ENCODE peak calls at places on chromosomes 16 and 17, in six cellular contexts. One of them, this sample, is unnamed.

GRCh38 chr16:65142276-65142675 is 20.4 kb upstream of the CDH11 start:
- DNase-seq in GM23338: no peak
- DNase-seq in cardiac fibroblast: peak; percentile 10
- DNase-seq in GM12865: no peak
- DNase-seq in GM20000: no peak
- DNase-seq in uterus: no peak
- DNase-seq in this sample: no peak

GRCh38 chr17:76014100-76014924 is 12.8 kb downstream of the EVPL start:
- DNase-seq in uterus: peak; percentile 66
- DNase-seq in GM12865: peak; percentile 87
- DNase-seq in GM23338: peak; percentile 96
- DNase-seq in GM20000: peak; percentile 95
- DNase-seq in cardiac fibroblast: peak; percentile 70
- DNase-seq in this sample: peak; percentile 95

GRCh38 chr17:78479369-78479768 is 97.8 kb downstream of the DNAH17 start:
- DNase-seq in GM23338: no peak
- DNase-seq in cardiac fibroblast: no peak
- DNase-seq in uterus: no peak
- DNase-seq in GM20000: no peak
- DNase-seq in GM12865: no peak
- DNase-seq in this sample: no peak

GRCh38 chr17:44069974-44070454 is 521 bp upstream of the G6PC3 start:
- DNase-seq in GM20000: no peak
- DNase-seq in GM12865: no peak
- DNase-seq in GM23338: peak; percentile 60
- DNase-seq in uterus: no peak
- DNase-seq in cardiac fibroblast: peak; percentile 18
- DNase-seq in this sample: no peak

GRCh38 chr16:785563-786535 is 2.3 kb downstream of the RPUSD1 start:
- DNase-seq in GM23338: peak; percentile 93
- DNase-seq in cardiac fibroblast: peak; percentile 61
- DNase-seq in uterus: peak; percentile 37
- DNase-seq in GM12865: peak; percentile 74
- DNase-seq in GM20000: peak; percentile 88
- DNase-seq in this sample: peak; percentile 84

GRCh38 chr17:50037321-50038107 is 18.4 kb upstream of the ITGA3 start:
- DNase-seq in GM20000: no peak
- DNase-seq in GM23338: no peak
- DNase-seq in GM12865: no peak
- DNase-seq in cardiac fibroblast: peak; percentile 84
- DNase-seq in uterus: peak; percentile 78
- DNase-seq in this sample: peak; percentile 21

GRCh38 chr17:47280072-47280811 is 26.6 kb downstream of the ITGB3 start:
- DNase-seq in GM12865: no peak
- DNase-seq in GM23338: no peak
- DNase-seq in uterus: no peak
- DNase-seq in GM20000: no peak
- DNase-seq in cardiac fibroblast: peak; percentile 67
- DNase-seq in this sample: no peak

GRCh38 chr17:61260061-61260797 is 139.4 kb upstream of the TBX2 start:
- DNase-seq in GM20000: no peak
- DNase-seq in GM23338: no peak
- DNase-seq in uterus: no peak
- DNase-seq in cardiac fibroblast: peak; percentile 71
- DNase-seq in GM12865: no peak
- DNase-seq in this sample: no peak

GRCh38 chr16:25838724-25839186 is 147.0 kb downstream of the HS3ST4 start:
- DNase-seq in GM23338: peak; percentile 90
- DNase-seq in GM20000: peak; percentile 29
- DNase-seq in GM12865: peak; percentile 52
- DNase-seq in uterus: no peak
- DNase-seq in cardiac fibroblast: peak; percentile 62
- DNase-seq in this sample: peak; percentile 22

GRCh38 chr16:24853830-24854229 is 8.1 kb downstream of the SLC5A11 start:
- DNase-seq in GM23338: peak; percentile 28
- DNase-seq in GM20000: no peak
- DNase-seq in uterus: peak; percentile 27
- DNase-seq in GM12865: no peak
- DNase-seq in cardiac fibroblast: peak; percentile 59
- DNase-seq in this sample: no peak

GRCh38 chr16:47309581-47310312 is 151.1 kb downstream of the ITFG1 start:
- DNase-seq in GM20000: no peak
- DNase-seq in GM23338: no peak
- DNase-seq in uterus: no peak
- DNase-seq in cardiac fibroblast: no peak
- DNase-seq in GM12865: no peak
- DNase-seq in this sample: no peak

GRCh38 chr16:67644038-67644437 is 906 bp upstream of the CARMIL2 start:
- DNase-seq in GM23338: no peak
- DNase-seq in GM20000: peak; percentile 32
- DNase-seq in GM12865: no peak
- DNase-seq in uterus: no peak
- DNase-seq in cardiac fibroblast: no peak
- DNase-seq in this sample: peak; percentile 34

GRCh38 chr17:81000631-81001357 is 9.2 kb downstream of the CHMP6 start:
- DNase-seq in GM23338: no peak
- DNase-seq in GM20000: peak; percentile 26
- DNase-seq in cardiac fibroblast: no peak
- DNase-seq in GM12865: no peak
- DNase-seq in uterus: no peak
- DNase-seq in this sample: peak; percentile 30

GRCh38 chr17:82200743-82201497 is 11.7 kb downstream of the CCDC57 start:
- DNase-seq in GM20000: no peak
- DNase-seq in uterus: no peak
- DNase-seq in GM12865: no peak
- DNase-seq in GM23338: no peak
- DNase-seq in cardiac fibroblast: no peak
- DNase-seq in this sample: no peak

GRCh38 chr16:1331712-1332617 is 1.5 kb upstream of the BAIAP3 start:
- DNase-seq in GM20000: peak; percentile 93
- DNase-seq in GM12865: peak; percentile 94
- DNase-seq in GM23338: peak; percentile 99
- DNase-seq in cardiac fibroblast: peak; percentile 84
- DNase-seq in uterus: no peak
- DNase-seq in this sample: peak; percentile 93

GRCh38 chr16:87698676-87699179 is 67.1 kb downstream of the KLHDC4 start:
- DNase-seq in cardiac fibroblast: no peak
- DNase-seq in GM12865: peak; percentile 63
- DNase-seq in GM20000: peak; percentile 71
- DNase-seq in uterus: no peak
- DNase-seq in GM23338: no peak
- DNase-seq in this sample: no peak

GRCh38 chr17:48296453-48296852 is 133.6 kb downstream of the SKAP1 start:
- DNase-seq in GM20000: no peak
- DNase-seq in cardiac fibroblast: no peak
- DNase-seq in GM23338: no peak
- DNase-seq in GM12865: no peak
- DNase-seq in uterus: no peak
- DNase-seq in this sample: no peak

GRCh38 chr17:68461122-68461539 is 3.8 kb upstream of the WIPI1 start:
- DNase-seq in GM20000: no peak
- DNase-seq in cardiac fibroblast: no peak
- DNase-seq in GM23338: no peak
- DNase-seq in uterus: no peak
- DNase-seq in GM12865: peak; percentile 72
- DNase-seq in this sample: no peak

GRCh38 chr17:73369126-73369525 is 57.3 kb upstream of the CDC42EP4 start:
- DNase-seq in cardiac fibroblast: no peak
- DNase-seq in GM23338: no peak
- DNase-seq in GM12865: no peak
- DNase-seq in uterus: no peak
- DNase-seq in GM20000: no peak
- DNase-seq in this sample: no peak

GRCh38 chr17:9217151-9218067 is 196.1 kb downstream of the NTN1 start:
- DNase-seq in GM12865: no peak
- DNase-seq in GM23338: no peak
- DNase-seq in GM20000: no peak
- DNase-seq in uterus: no peak
- DNase-seq in cardiac fibroblast: peak; percentile 84
- DNase-seq in this sample: no peak

GRCh38 chr17:35514561-35514960 is 22.9 kb downstream of the SLFN12L start:
- DNase-seq in GM23338: no peak
- DNase-seq in GM12865: no peak
- DNase-seq in cardiac fibroblast: no peak
- DNase-seq in uterus: no peak
- DNase-seq in GM20000: no peak
- DNase-seq in this sample: no peak

GRCh38 chr17:39208893-39209292 is 8.8 kb downstream of the RPL19 start:
- DNase-seq in GM12865: peak; percentile 82
- DNase-seq in GM20000: peak; percentile 68
- DNase-seq in uterus: no peak
- DNase-seq in GM23338: no peak
- DNase-seq in cardiac fibroblast: no peak
- DNase-seq in this sample: no peak

GRCh38 chr17:41360291-41360995 is 9.2 kb downstream of the KRT33B start:
- DNase-seq in GM12865: no peak
- DNase-seq in cardiac fibroblast: no peak
- DNase-seq in GM20000: no peak
- DNase-seq in uterus: no peak
- DNase-seq in GM23338: no peak
- DNase-seq in this sample: no peak

GRCh38 chr17:36705651-36706436 is 104.5 kb downstream of the MRM1 start:
- DNase-seq in GM23338: peak; percentile 85
- DNase-seq in uterus: no peak
- DNase-seq in cardiac fibroblast: peak; percentile 54
- DNase-seq in GM12865: peak; percentile 61
- DNase-seq in GM20000: peak; percentile 79
- DNase-seq in this sample: peak; percentile 76

GRCh38 chr17:37265446-37266173 is 110.2 kb upstream of the C17orf78 start:
- DNase-seq in uterus: no peak
- DNase-seq in cardiac fibroblast: no peak
- DNase-seq in GM23338: no peak
- DNase-seq in GM12865: no peak
- DNase-seq in GM20000: no peak
- DNase-seq in this sample: no peak

GRCh38 chr16:4176794-4177438 is 60.7 kb upstream of the ADCY9 start:
- DNase-seq in GM23338: no peak
- DNase-seq in cardiac fibroblast: peak; percentile 78
- DNase-seq in GM12865: peak; percentile 59
- DNase-seq in GM20000: peak; percentile 43
- DNase-seq in uterus: no peak
- DNase-seq in this sample: peak; percentile 61

GRCh38 chr17:67994827-67995567 is 1.3 kb downstream of the C17orf58 start:
- DNase-seq in GM12865: no peak
- DNase-seq in GM23338: no peak
- DNase-seq in GM20000: peak; percentile 35
- DNase-seq in uterus: peak; percentile 30
- DNase-seq in cardiac fibroblast: peak; percentile 87
- DNase-seq in this sample: no peak

GRCh38 chr16:76278976-76279375 is 1.8 kb downstream of the CNTNAP4 start:
- DNase-seq in GM12865: peak; percentile 53
- DNase-seq in GM20000: peak; percentile 4
- DNase-seq in uterus: no peak
- DNase-seq in cardiac fibroblast: peak; percentile 54
- DNase-seq in GM23338: peak; percentile 70
- DNase-seq in this sample: no peak
- TF ChIP-seq CTCF in GM12865: peak; percentile 36
- TF ChIP-seq CTCF in GM20000: no peak
- TF ChIP-seq CTCF in uterus: no peak
- TF ChIP-seq CTCF in cardiac fibroblast: peak; percentile 33
- TF ChIP-seq CTCF in GM23338: peak; percentile 76
- TF ChIP-seq CTCF in this sample: no peak

GRCh38 chr17:45372325-45372869 is 55.6 kb upstream of the MAP3K14 start:
- DNase-seq in GM23338: no peak
- DNase-seq in uterus: no peak
- DNase-seq in GM12865: no peak
- DNase-seq in cardiac fibroblast: no peak
- DNase-seq in GM20000: no peak
- DNase-seq in this sample: no peak

GRCh38 chr17:45374501-45374900 is 57.7 kb upstream of the MAP3K14 start:
- DNase-seq in GM20000: no peak
- DNase-seq in cardiac fibroblast: no peak
- DNase-seq in GM23338: no peak
- DNase-seq in uterus: no peak
- DNase-seq in GM12865: no peak
- DNase-seq in this sample: no peak

GRCh38 chr17:45368661-45369060 is 51.8 kb upstream of the MAP3K14 start:
- DNase-seq in uterus: no peak
- DNase-seq in GM23338: no peak
- DNase-seq in cardiac fibroblast: peak; percentile 39
- DNase-seq in GM20000: no peak
- DNase-seq in GM12865: no peak
- DNase-seq in this sample: no peak

GRCh38 chr17:45370949-45371413 is 54.2 kb upstream of the MAP3K14 start:
- DNase-seq in uterus: no peak
- DNase-seq in GM12865: no peak
- DNase-seq in GM20000: no peak
- DNase-seq in GM23338: no peak
- DNase-seq in cardiac fibroblast: peak; percentile 37
- DNase-seq in this sample: no peak

GRCh38 chr17:45371414-45372324 is 54.8 kb upstream of the MAP3K14 start:
- DNase-seq in uterus: peak; percentile 79
- DNase-seq in GM20000: no peak
- DNase-seq in GM23338: peak; percentile 95
- DNase-seq in cardiac fibroblast: peak; percentile 94
- DNase-seq in GM12865: no peak
- DNase-seq in this sample: no peak
- TF ChIP-seq CTCF in uterus: no peak
- TF ChIP-seq CTCF in GM20000: no peak
- TF ChIP-seq CTCF in GM23338: no peak
- TF ChIP-seq CTCF in cardiac fibroblast: no peak
- TF ChIP-seq CTCF in GM12865: no peak
- TF ChIP-seq CTCF in this sample: no peak

DNA sequence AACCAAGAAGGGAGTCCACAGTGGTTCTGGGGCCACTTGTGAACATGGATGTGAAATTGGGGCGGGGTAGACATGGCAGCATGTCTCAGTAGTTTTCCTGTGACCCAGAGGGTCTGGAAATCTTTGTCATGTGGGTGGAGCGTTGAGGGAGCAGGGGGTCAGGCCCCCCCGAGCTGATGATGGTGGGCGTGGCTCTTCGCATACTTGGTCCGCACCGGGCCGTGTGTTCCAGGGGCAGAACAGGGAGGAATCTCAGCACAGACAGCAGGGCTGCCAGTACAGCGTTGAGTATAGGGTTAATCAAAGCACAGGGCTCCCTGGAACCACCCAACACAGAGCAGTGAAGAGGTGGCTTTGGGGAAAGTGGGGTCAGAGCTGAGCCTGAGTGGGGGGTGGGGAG is 267.5 kb downstream of the SEC14L1 start:
- DNase-seq in cardiac fibroblast: no peak
- DNase-seq in GM20000: no peak
- DNase-seq in uterus: peak; percentile 73
- DNase-seq in GM23338: no peak
- DNase-seq in GM12865: no peak
- DNase-seq in this sample: no peak
- TF ChIP-seq CTCF in cardiac fibroblast: no peak
- TF ChIP-seq CTCF in GM20000: no peak
- TF ChIP-seq CTCF in uterus: no peak
- TF ChIP-seq CTCF in GM23338: no peak
- TF ChIP-seq CTCF in GM12865: no peak
- TF ChIP-seq CTCF in this sample: no peak

DNA sequence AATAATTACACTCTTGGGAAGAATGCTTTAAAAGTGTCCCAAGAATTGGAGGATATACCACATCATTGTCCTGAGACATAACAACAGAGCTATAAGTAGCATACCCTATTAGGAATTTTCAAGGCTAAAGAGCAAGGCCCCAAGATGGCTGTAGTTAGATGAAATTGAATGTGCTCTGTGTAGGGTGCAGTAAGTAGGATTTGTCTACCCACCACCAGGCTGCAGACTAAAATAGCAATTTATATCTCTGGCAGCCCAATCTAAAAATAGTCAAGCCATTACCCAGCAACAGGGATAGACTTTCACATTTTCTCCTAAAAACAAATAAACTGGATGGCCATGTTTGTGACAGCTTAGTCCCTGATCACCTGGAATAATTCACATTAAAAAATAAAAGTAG is 5.6 kb downstream of the MMD start:
- DNase-seq in GM20000: no peak
- DNase-seq in GM23338: no peak
- DNase-seq in cardiac fibroblast: no peak
- DNase-seq in GM12865: no peak
- DNase-seq in uterus: no peak
- DNase-seq in this sample: no peak
- TF ChIP-seq CTCF in GM20000: no peak
- TF ChIP-seq CTCF in GM23338: no peak
- TF ChIP-seq CTCF in cardiac fibroblast: no peak
- TF ChIP-seq CTCF in GM12865: no peak
- TF ChIP-seq CTCF in uterus: no peak
- TF ChIP-seq CTCF in this sample: no peak

This sample was measured in GM13976.